ENCODE peak calls at places on chromosomes 11 and 22, in five cellular contexts. Q is K562, K is HepG2, D is IMR-90, P is GM12878. R is an unnamed sample.

GRCh38 chr11:69308936-69309799 is 15.2 kb downstream of the MYEOV start:
- DNase-seq in Q (no peak), K (no peak), D (no peak), P (no peak), R (peak)

GRCh38 chr22:48188211-48188845 is 1425.9 kb downstream of the TBC1D22A start:
- DNase-seq in Q (peak), K (no peak), D (no peak), P (no peak), R (no peak)

GRCh38 chr11:118975771-118976709 is 4.5 kb downstream of the FOXR1 start:
- DNase-seq in Q (no peak), K (no peak), D (no peak), P (no peak), R (no peak)

GRCh38 chr11:126102436-126102894 is 39.8 kb upstream of the CDON start:
- DNase-seq in Q (peak), K (peak), D (peak), P (peak), R (peak)

GRCh38 chr22:41908409-41909289 is 6.2 kb downstream of the SHISA8 start:
- DNase-seq in Q (no peak), K (no peak), D (no peak), P (no peak), R (peak)

GRCh38 chr22:38941488-38941987 is 15.9 kb upstream of the APOBEC3A start:
- DNase-seq in Q (no peak), K (no peak), D (no peak), P (peak), R (no peak)

GRCh38 chr11:113805640-113806039 is 26.0 kb downstream of the CLDN25 start:
- DNase-seq in Q (no peak), K (no peak), D (peak), P (no peak), R (no peak)

GRCh38 chr11:75576445-75577049 is 14.5 kb downstream of the SERPINH1 start:
- DNase-seq in Q (no peak), K (no peak), D (peak), P (peak), R (no peak)

GRCh38 chr11:10803676-10804075 is 5.0 kb downstream of the EIF4G2 start:
- DNase-seq in Q (no peak), K (no peak), D (no peak), P (no peak), R (no peak)

GRCh38 chr11:37552284-37552683 is 954.2 kb upstream of the RAG2 start:
- DNase-seq in Q (no peak), K (no peak), D (no peak), P (no peak), R (no peak)

GRCh38 chr22:30305906-30306628 is 16.8 kb upstream of the CASTOR1 start:
- DNase-seq in Q (no peak), K (no peak), D (no peak), P (no peak), R (no peak)

GRCh38 chr11:103988595-103988969 is 47.9 kb upstream of the DDI1 start:
- DNase-seq in Q (no peak), K (no peak), D (peak), P (no peak), R (no peak)

GRCh38 chr11:69598147-69598546 is 42.8 kb upstream of the CCND1 start:
- DNase-seq in Q (no peak), K (no peak), D (no peak), P (no peak), R (peak)

GRCh38 chr22:39151329-39151975 is 1.0 kb downstream of the CBX7 start:
- DNase-seq in Q (no peak), K (no peak), D (no peak), P (no peak), R (no peak)

GRCh38 chr11:65611758-65612603 is 2.0 kb downstream of the MAP3K11 start:
- DNase-seq in Q (no peak), K (no peak), D (peak), P (no peak), R (no peak)

GRCh38 chr11:69010964-69011623 is 2.0 kb downstream of the MRGPRF start:
- DNase-seq in Q (peak), K (no peak), D (peak), P (no peak), R (peak)

GRCh38 chr11:35563413-35564245 is 38.2 kb upstream of the PAMR1 start:
- DNase-seq in Q (no peak), K (no peak), D (peak), P (no peak), R (no peak)

GRCh38 chr11:69369210-69369609 is 75.3 kb downstream of the MYEOV start:
- DNase-seq in Q (no peak), K (no peak), D (no peak), P (no peak), R (no peak)

GRCh38 chr11:35260342-35260985 is 121.5 kb downstream of the CD44 start:
- DNase-seq in Q (no peak), K (no peak), D (peak), P (no peak), R (no peak)

GRCh38 chr22:22839570-22840314 is 47.9 kb upstream of the IGLL5 start:
- DNase-seq in Q (no peak), K (no peak), D (no peak), P (no peak), R (no peak)

GRCh38 chr11:119473901-119474681 is 51.1 kb upstream of the THY1 start:
- DNase-seq in Q (no peak), K (no peak), D (no peak), P (no peak), R (no peak)

GRCh38 chr11:57787920-57788716 is 26.5 kb downstream of the CTNND1 start:
- DNase-seq in Q (no peak), K (peak), D (no peak), P (peak), R (no peak)

GRCh38 chr11:98701541-98701940 is 319.2 kb upstream of the CNTN5 start:
- DNase-seq in Q (no peak), K (no peak), D (no peak), P (no peak), R (no peak)

GRCh38 chr11:34234086-34234740 is 123.6 kb downstream of the ABTB2 start:
- DNase-seq in Q (peak), K (no peak), D (peak), P (peak), R (no peak)

DNA sequence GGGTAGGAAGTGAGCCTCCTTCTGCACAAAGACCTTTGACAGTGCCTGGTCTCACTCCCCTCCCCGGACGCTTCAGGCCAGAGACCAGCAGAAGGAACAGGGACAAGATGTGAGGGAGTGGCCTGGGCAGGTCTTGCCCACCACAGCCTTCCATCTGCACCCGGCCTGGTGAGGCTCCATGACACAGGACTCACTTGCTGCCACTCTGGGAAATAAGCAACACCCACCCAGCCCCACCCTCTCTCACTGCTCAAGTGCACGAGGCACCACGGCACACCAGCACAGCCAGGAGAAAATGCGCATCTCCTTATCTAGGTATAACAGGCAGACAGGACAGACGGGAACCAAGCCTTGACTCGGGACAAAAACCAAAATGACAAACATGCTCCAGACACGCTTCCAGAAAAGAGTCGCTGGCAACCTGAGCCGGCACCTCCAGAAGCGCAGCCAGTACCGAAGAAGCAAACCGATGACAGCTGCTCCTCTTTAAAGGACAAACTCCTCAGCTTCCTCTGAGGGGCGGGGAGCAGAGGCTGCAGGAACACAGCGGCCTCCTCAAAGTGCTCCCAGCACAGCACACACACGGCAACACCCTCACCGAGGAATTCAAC is 41.7 kb downstream of the BRD1 start:
- DNase-seq in Q (peak), K (no peak), D (no peak), P (no peak), R (no peak)
- TF ChIP-seq MXI1 in Q (no peak), K (no peak), D (no peak), P (no peak), R (no peak)

GRCh38 chr22:43948836-43949235 is 6.4 kb upstream of the SAMM50 start:
- DNase-seq in Q (no peak), K (no peak), D (no peak), P (no peak), R (no peak)

GRCh38 chr22:43944670-43945430 is 10.4 kb upstream of the SAMM50 start:
- DNase-seq in Q (no peak), K (no peak), D (no peak), P (no peak), R (no peak)

GRCh38 chr22:43941449-43941848 is 13.8 kb upstream of the SAMM50 start:
- DNase-seq in Q (no peak), K (no peak), D (no peak), P (no peak), R (no peak)

GRCh38 chr22:43946391-43946680 is 8.9 kb upstream of the SAMM50 start:
- DNase-seq in Q (peak), K (no peak), D (no peak), P (no peak), R (peak)

GRCh38 chr22:43945632-43946390 is 9.4 kb upstream of the SAMM50 start:
- DNase-seq in Q (peak), K (peak), D (peak), P (no peak), R (peak)
- TF ChIP-seq MXI1 in Q (no peak), K (no peak), D (no peak), P (no peak), R (no peak)

DNA sequence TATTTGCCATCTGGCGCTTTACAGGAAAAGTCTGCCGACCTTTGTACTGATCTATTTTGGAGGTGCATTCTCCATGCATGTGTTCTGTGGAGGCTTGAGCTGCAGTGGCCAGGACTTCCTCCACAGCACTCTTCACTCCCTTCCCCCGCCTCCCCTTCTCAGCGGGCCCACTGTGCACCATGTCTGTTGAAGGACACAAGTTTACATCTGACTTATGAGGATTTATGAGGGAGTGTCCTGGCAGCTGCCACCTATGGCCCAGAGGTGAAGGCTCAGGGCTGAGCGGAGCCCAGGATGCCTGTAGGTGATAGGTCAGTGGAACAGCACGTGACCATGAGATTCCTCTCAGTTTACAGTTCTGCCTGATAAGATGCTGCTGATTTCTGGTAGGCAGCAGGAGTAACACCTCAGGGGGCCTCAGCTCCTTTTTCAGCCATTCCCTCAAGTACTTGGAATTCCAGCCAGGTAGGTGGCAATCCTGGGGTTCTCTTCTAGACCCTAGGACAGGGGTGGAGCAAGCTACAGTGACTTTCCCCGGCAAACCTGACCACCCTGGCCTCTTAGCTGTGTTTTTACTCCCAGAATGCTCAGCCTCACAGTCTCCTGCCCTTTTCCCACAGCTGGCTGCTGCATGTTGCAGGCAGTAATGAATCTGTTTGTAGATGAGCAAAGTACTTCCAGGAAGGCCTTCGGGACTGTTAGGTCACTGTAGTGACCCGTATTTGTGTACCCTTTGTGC is 59.9 kb downstream of the PPFIBP2 start:
- DNase-seq in Q (peak), K (peak), D (no peak), P (no peak), R (no peak)
- TF ChIP-seq MXI1 in Q (no peak), K (no peak), D (no peak), P (no peak), R (no peak)

DNA sequence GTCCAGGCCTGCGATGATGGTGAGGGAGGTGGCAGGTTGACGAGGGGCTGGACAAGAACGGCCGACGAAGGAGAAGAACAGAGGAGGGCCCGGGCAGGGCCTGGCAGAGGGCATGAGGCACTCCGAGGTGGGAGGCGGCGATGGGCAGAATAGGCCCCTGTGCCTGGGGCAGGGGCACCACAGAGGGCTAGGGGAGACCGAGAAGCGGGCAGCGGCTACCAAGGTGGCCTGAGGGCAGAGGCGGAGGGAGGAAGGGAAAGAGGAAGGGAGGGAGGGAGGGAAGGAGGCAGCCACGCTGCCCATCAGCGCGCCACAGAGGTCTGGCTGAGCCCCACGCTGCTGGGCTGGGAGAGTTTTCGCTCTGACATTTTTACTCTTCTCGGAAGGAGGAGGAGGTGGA is 11.3 kb downstream of the LSP1 start:
- DNase-seq in Q (no peak), K (no peak), D (no peak), P (no peak), R (peak)
- TF ChIP-seq MXI1 in Q (no peak), K (no peak), D (no peak), P (no peak), R (no peak)

GRCh38 chr11:100942016-100942415 is 187.6 kb downstream of the PGR start:
- DNase-seq in Q (no peak), K (no peak), D (peak), P (no peak), R (no peak)
- TF ChIP-seq MXI1 in Q (no peak), K (no peak), D (no peak), P (no peak), R (no peak)

GRCh38 chr11:67649634-67650540 is 643 bp downstream of the ACY3 start:
- DNase-seq in Q (no peak), K (no peak), D (no peak), P (no peak), R (no peak)
- TF ChIP-seq MXI1 in Q (no peak), K (no peak), D (no peak), P (no peak), R (no peak)

GRCh38 chr11:8081591-8082021 is 595 bp downstream of the TUB start:
- DNase-seq in Q (no peak), K (no peak), D (peak), P (no peak), R (peak)

GRCh38 chr11:8082391-8083087 is 1.5 kb downstream of the TUB start:
- DNase-seq in Q (no peak), K (no peak), D (no peak), P (no peak), R (peak)

GRCh38 chr11:8080069-8080670 is 841 bp upstream of the TUB start:
- DNase-seq in Q (no peak), K (no peak), D (no peak), P (no peak), R (no peak)

GRCh38 chr11:8079111-8079675 is 1.8 kb upstream of the TUB start:
- DNase-seq in Q (no peak), K (no peak), D (no peak), P (no peak), R (no peak)

GRCh38 chr11:8080674-8081590 is at the start of gene TUB:
- DNase-seq in Q (no peak), K (no peak), D (no peak), P (no peak), R (peak)
- TF ChIP-seq MXI1 in Q (no peak), K (no peak), D (no peak), P (no peak), R (no peak)